ENCODE peak calls at places on chromosomes 16 and 17, in four cellular contexts. H, T, G and L are unnamed samples.

GRCh38 chr17:39306509-39307212 is 80.9 kb upstream of the STAC2 start:
- DNase-seq in G (no peak), T (no peak), H (no peak), L (no peak)

GRCh38 chr16:86383488-86384262 is 126.7 kb upstream of the FOXF1 start:
- DNase-seq in G (no peak), H (no peak), T (no peak), L (no peak)

GRCh38 chr17:75645889-75646625 is 12.8 kb downstream of the SMIM5 start:
- DNase-seq in G (peak), T (no peak), H (no peak), L (no peak)

GRCh38 chr16:1046271-1046955 is 26.1 kb upstream of the SSTR5 start:
- DNase-seq in H (no peak), G (no peak), T (no peak), L (no peak)

GRCh38 chr17:48207776-48208175 is 100.2 kb downstream of the SNX11 start:
- DNase-seq in H (no peak), G (no peak), T (no peak), L (no peak)

GRCh38 chr16:57213462-57213861 is 27.3 kb downstream of the RSPRY1 start:
- DNase-seq in T (no peak), G (no peak), H (no peak), L (no peak)

GRCh38 chr16:20944861-20945390 is 44.4 kb downstream of the LYRM1 start:
- DNase-seq in T (no peak), G (no peak), H (no peak), L (no peak)

GRCh38 chr16:22900863-22901262 is 86.9 kb downstream of the HS3ST2 start:
- DNase-seq in H (no peak), T (no peak), G (no peak), L (no peak)

GRCh38 chr16:57892447-57893096 is 78.4 kb downstream of the CNGB1 start:
- DNase-seq in G (peak), T (no peak), H (no peak), L (no peak)

GRCh38 chr16:74309789-74310781 is 13.5 kb downstream of the PSMD7 start:
- DNase-seq in T (peak), G (no peak), H (no peak), L (no peak)

GRCh38 chr16:76940251-76940650 is 250.7 kb upstream of the MON1B start:
- DNase-seq in H (no peak), T (no peak), G (no peak), L (no peak)

GRCh38 chr17:36936455-36936934 is 780 bp upstream of the LHX1 start:
- DNase-seq in G (no peak), H (no peak), T (peak), L (no peak)

GRCh38 chr17:4631431-4631830 is 10.0 kb downstream of the ALOX15 start:
- DNase-seq in G (no peak), H (no peak), T (no peak), L (no peak)

GRCh38 chr17:45313927-45314760 is 2.7 kb downstream of the MAP3K14 start:
- DNase-seq in G (no peak), T (no peak), H (no peak), L (no peak)